ENCODE peak calls at places on chromosome 5, in five cellular contexts. S is HCT116, G is GM12878, I is WTC11, Y is K562. E is an unnamed sample.

GRCh38 chr5:118293378-118293777 is 695.0 kb downstream of the DTWD2 start:
- DNase-seq in S (no peak), G (no peak), I (no peak), Y (no peak), E (no peak)

GRCh38 chr5:425714-426113 is 17.3 kb upstream of the EXOC3 start:
- DNase-seq in S (no peak), G (no peak), I (no peak), Y (no peak), E (no peak)

GRCh38 chr5:14701556-14701955 is 37.0 kb downstream of the OTULIN start:
- DNase-seq in S (no peak), G (no peak), I (no peak), Y (no peak), E (no peak)

GRCh38 chr5:2841208-2841607 is 89.7 kb upstream of the IRX2 start:
- DNase-seq in S (no peak), G (no peak), I (no peak), Y (no peak), E (no peak)

GRCh38 chr5:61407706-61408105 is 75.6 kb downstream of the ZSWIM6 start:
- DNase-seq in S (no peak), G (no peak), I (no peak), Y (no peak), E (no peak)

GRCh38 chr5:63398346-63398745 is 563.9 kb downstream of the HTR1A start:
- DNase-seq in S (no peak), G (no peak), I (peak; percentile 21), Y (no peak), E (no peak)

GRCh38 chr5:862367-863243 is 11.8 kb upstream of the ZDHHC11 start:
- DNase-seq in S (no peak), G (no peak), I (no peak), Y (no peak), E (no peak)

GRCh38 chr5:73625314-73625904 is 587 bp upstream of the ARHGEF28 start:
- DNase-seq in S (no peak), G (no peak), I (no peak), Y (no peak), E (no peak)

GRCh38 chr5:56375011-56375410 is 141.9 kb upstream of the ANKRD55 start:
- DNase-seq in S (no peak), G (no peak), I (no peak), Y (no peak), E (no peak)

DNA sequence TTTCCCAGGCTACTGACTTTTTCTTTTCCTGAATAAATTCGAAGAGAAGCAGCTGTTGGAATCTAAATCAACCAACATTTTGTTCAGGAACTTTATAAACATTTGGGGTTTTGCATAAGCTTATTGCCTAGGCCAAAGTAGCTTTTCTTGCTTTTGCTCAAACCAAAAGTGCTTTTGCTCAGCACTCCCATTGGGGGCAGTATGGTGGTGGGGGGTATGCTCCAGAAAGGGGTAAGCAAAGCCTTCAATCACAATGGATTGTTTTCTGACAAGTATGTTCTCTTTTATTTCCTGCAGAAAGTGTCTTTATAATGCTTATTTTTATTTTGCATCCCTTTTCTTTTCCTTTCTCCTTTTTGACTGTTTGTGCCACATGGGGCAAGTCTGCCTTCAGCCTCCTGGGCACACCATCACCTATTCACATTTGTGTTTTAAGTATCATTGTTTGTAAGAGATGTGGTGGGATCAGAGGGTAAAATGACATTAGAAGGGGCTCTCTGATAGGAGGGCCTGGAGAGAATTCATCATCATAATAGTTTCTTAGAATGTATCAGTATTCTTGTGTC is 86.0 kb downstream of the PRDM6 start:
- DNase-seq in S (no peak), G (no peak), I (peak; percentile 28), Y (no peak), E (no peak)
- TF ChIP-seq ATF3 in S (no peak), G (no peak), I (no peak), Y (no peak), E (no peak)

GRCh38 chr5:10304932-10305331 is 2.8 kb downstream of the CMBL start:
- DNase-seq in S (no peak), G (no peak), I (no peak), Y (peak; percentile 72), E (no peak)
- TF ChIP-seq ATF3 in S (no peak), G (no peak), I (no peak), Y (peak; percentile 14), E (no peak)

GRCh38 chr5:10198021-10198420 is 51.7 kb downstream of the ATPSCKMT start:
- DNase-seq in S (no peak), G (no peak), I (no peak), Y (no peak), E (no peak)

GRCh38 chr5:10201223-10201868 is 48.3 kb downstream of the ATPSCKMT start:
- DNase-seq in S (no peak), G (no peak), I (peak; percentile 51), Y (peak; percentile 31), E (no peak)

GRCh38 chr5:10194083-10194482 is 55.6 kb downstream of the ATPSCKMT start:
- DNase-seq in S (no peak), G (no peak), I (no peak), Y (no peak), E (no peak)

GRCh38 chr5:10202089-10202753 is 47.5 kb downstream of the ATPSCKMT start:
- DNase-seq in S (no peak), G (no peak), I (no peak), Y (no peak), E (no peak)

GRCh38 chr5:10199700-10200099 is 50.0 kb downstream of the ATPSCKMT start:
- DNase-seq in S (no peak), G (no peak), I (no peak), Y (no peak), E (no peak)
- TF ChIP-seq ATF3 in S (no peak), G (no peak), I (no peak), Y (no peak), E (no peak)

DNA sequence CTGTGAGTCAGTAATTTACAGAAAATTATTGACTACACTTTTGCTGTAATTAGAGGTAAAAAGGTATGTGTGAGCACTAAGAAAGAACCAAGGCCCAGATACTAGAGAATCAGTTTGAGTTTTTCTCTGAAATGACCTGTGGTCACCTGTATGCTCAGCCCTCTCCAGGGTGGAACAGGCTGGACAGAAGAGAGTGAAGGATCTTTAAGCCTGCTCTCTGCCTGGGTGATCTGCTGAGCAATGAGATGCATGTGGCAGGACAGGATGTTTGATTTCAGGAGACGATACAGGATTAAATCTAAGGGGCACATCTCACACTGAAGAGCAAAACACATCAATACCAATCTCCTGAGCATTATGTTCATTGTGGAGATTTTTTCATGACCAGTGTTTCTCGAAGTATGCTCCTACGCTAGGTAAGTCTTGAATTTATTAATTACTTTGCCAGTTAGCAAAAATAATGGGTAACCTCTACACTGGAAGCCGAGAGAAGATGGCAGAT is 25.5 kb downstream of the HMGCR start:
- DNase-seq in S (no peak), G (no peak), I (no peak), Y (no peak), E (no peak)
- TF ChIP-seq ATF3 in S (no peak), G (no peak), I (no peak), Y (no peak), E (no peak)

GRCh38 chr5:149887622-149888183 is 56.9 kb downstream of the PDE6A start:
- DNase-seq in S (peak; percentile 12), G (no peak), I (no peak), Y (no peak), E (peak; percentile 67)
- TF ChIP-seq ATF3 in S (no peak), G (no peak), I (no peak), Y (no peak), E (no peak)

DNA sequence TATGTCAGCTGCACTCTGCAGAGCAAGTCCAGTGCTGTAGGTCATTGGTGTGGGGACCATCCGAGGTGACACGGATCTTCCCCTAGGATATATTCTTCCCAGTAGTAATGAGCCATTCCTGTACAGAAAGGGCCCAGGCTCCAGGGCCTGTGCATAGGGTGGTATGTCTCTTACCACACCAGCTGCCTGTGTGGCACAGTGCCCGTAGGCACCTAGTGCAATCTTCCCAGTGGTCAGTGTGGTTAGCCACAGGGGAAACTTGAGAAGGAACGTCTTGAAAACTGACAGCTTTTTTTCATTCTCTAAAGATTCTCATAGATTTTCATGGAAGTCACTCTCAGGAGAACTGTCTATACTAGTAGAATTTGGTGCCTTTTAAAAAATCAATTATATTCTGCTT is 39.8 kb downstream of the CYSTM1 start:
- DNase-seq in S (no peak), G (no peak), I (no peak), Y (no peak), E (no peak)
- TF ChIP-seq ATF3 in S (no peak), G (no peak), I (no peak), Y (no peak), E (no peak)

E was measured in HepG2.